ENCODE peak calls at places on chromosomes 13 and 19, in seven cellular contexts. One of them, this sample, is unnamed. For H3K27me3, H3K36me3 and H3K9me3, the result is how much of the 10 kb centered on the place peaks cover.

GRCh38 chr19:48330012-48330681 is 4.8 kb downstream of the EMP3 start:
- DNase-seq in Karpas-422: peak
- DNase-seq in tibial nerve: peak
- DNase-seq in aorta: peak
- DNase-seq in Peyer's patch: peak
- DNase-seq in esophagus squamous epithelium: peak
- DNase-seq in pancreas: peak
- DNase-seq in this sample: peak

GRCh38 chr19:33905937-33906577 is 109.4 kb downstream of the KCTD15 start:
- DNase-seq in Karpas-422: no peak
- DNase-seq in tibial nerve: peak
- DNase-seq in aorta: peak
- DNase-seq in Peyer's patch: no peak
- DNase-seq in esophagus squamous epithelium: no peak
- DNase-seq in pancreas: peak
- DNase-seq in this sample: no peak

GRCh38 chr13:40776681-40777165 is 5.7 kb upstream of the MRPS31 start:
- DNase-seq in Karpas-422: peak
- DNase-seq in tibial nerve: no peak
- DNase-seq in aorta: no peak
- DNase-seq in Peyer's patch: peak
- DNase-seq in esophagus squamous epithelium: peak
- DNase-seq in pancreas: no peak
- DNase-seq in this sample: peak

GRCh38 chr13:113848020-113848419 is 15.9 kb downstream of the GAS6 start:
- DNase-seq in Karpas-422: no peak
- DNase-seq in tibial nerve: no peak
- DNase-seq in aorta: peak
- DNase-seq in Peyer's patch: no peak
- DNase-seq in esophagus squamous epithelium: no peak
- DNase-seq in pancreas: no peak
- DNase-seq in this sample: no peak

GRCh38 chr13:78881746-78882145 is 222.8 kb upstream of the OBI1 start:
- DNase-seq in Karpas-422: no peak
- DNase-seq in tibial nerve: no peak
- DNase-seq in aorta: no peak
- DNase-seq in Peyer's patch: no peak
- DNase-seq in esophagus squamous epithelium: no peak
- DNase-seq in pancreas: no peak
- DNase-seq in this sample: no peak

GRCh38 chr13:34416833-34417425 is 525.1 kb upstream of the NBEA start:
- DNase-seq in Karpas-422: no peak
- DNase-seq in tibial nerve: no peak
- DNase-seq in aorta: peak
- DNase-seq in Peyer's patch: no peak
- DNase-seq in esophagus squamous epithelium: no peak
- DNase-seq in pancreas: no peak
- DNase-seq in this sample: no peak

GRCh38 chr19:40691421-40692211 is 1.2 kb upstream of the NUMBL start:
- DNase-seq in Karpas-422: peak
- DNase-seq in tibial nerve: no peak
- DNase-seq in aorta: no peak
- DNase-seq in Peyer's patch: peak
- DNase-seq in esophagus squamous epithelium: no peak
- DNase-seq in pancreas: no peak
- DNase-seq in this sample: no peak

GRCh38 chr19:38650911-38651584 is 3.6 kb downstream of the ACTN4 start:
- DNase-seq in Karpas-422: no peak
- DNase-seq in tibial nerve: no peak
- DNase-seq in aorta: no peak
- DNase-seq in Peyer's patch: no peak
- DNase-seq in esophagus squamous epithelium: no peak
- DNase-seq in pancreas: no peak
- DNase-seq in this sample: no peak

GRCh38 chr19:41175825-41176734 is 16.9 kb upstream of the CYP2S1 start:
- DNase-seq in Karpas-422: no peak
- DNase-seq in tibial nerve: peak
- DNase-seq in aorta: no peak
- DNase-seq in Peyer's patch: peak
- DNase-seq in esophagus squamous epithelium: no peak
- DNase-seq in pancreas: no peak
- DNase-seq in this sample: peak

GRCh38 chr19:13079542-13079986 is 23.1 kb downstream of the LYL1 start:
- DNase-seq in Karpas-422: no peak
- DNase-seq in tibial nerve: no peak
- DNase-seq in aorta: no peak
- DNase-seq in Peyer's patch: no peak
- DNase-seq in esophagus squamous epithelium: no peak
- DNase-seq in pancreas: no peak
- DNase-seq in this sample: no peak

GRCh38 chr13:33351324-33351723 is 65.8 kb upstream of the STARD13 start:
- DNase-seq in Karpas-422: no peak
- DNase-seq in tibial nerve: no peak
- DNase-seq in aorta: no peak
- DNase-seq in Peyer's patch: no peak
- DNase-seq in esophagus squamous epithelium: no peak
- DNase-seq in pancreas: no peak
- DNase-seq in this sample: no peak

GRCh38 chr13:22740264-22740663 is 440.5 kb upstream of the SGCG start:
- DNase-seq in Karpas-422: peak
- DNase-seq in tibial nerve: no peak
- DNase-seq in aorta: no peak
- DNase-seq in Peyer's patch: no peak
- DNase-seq in esophagus squamous epithelium: no peak
- DNase-seq in pancreas: no peak
- DNase-seq in this sample: no peak

GRCh38 chr19:28020631-28021315 is 1192.2 kb downstream of the UQCRFS1 start:
- DNase-seq in Karpas-422: no peak
- DNase-seq in tibial nerve: no peak
- DNase-seq in aorta: no peak
- DNase-seq in Peyer's patch: no peak
- DNase-seq in esophagus squamous epithelium: no peak
- DNase-seq in pancreas: no peak
- DNase-seq in this sample: no peak

GRCh38 chr19:35755160-35755549 is 1.7 kb downstream of the HSPB6 start:
- DNase-seq in Karpas-422: no peak
- DNase-seq in tibial nerve: no peak
- DNase-seq in aorta: no peak
- DNase-seq in Peyer's patch: no peak
- DNase-seq in esophagus squamous epithelium: no peak
- DNase-seq in pancreas: no peak
- DNase-seq in this sample: no peak

GRCh38 chr13:85771856-85772255 is 27.4 kb downstream of the SLITRK6 start:
- DNase-seq in Karpas-422: no peak
- DNase-seq in tibial nerve: no peak
- DNase-seq in aorta: no peak
- DNase-seq in Peyer's patch: no peak
- DNase-seq in esophagus squamous epithelium: no peak
- DNase-seq in pancreas: no peak
- DNase-seq in this sample: no peak

GRCh38 chr13:41137241-41137640 is 4.6 kb upstream of the KBTBD6 start:
- DNase-seq in Karpas-422: no peak
- DNase-seq in tibial nerve: no peak
- DNase-seq in aorta: no peak
- DNase-seq in Peyer's patch: no peak
- DNase-seq in esophagus squamous epithelium: no peak
- DNase-seq in pancreas: no peak
- DNase-seq in this sample: no peak

GRCh38 chr19:33750587-33751385 is 45.9 kb upstream of the KCTD15 start:
- DNase-seq in Karpas-422: no peak
- DNase-seq in tibial nerve: no peak
- DNase-seq in aorta: peak
- DNase-seq in Peyer's patch: no peak
- DNase-seq in esophagus squamous epithelium: no peak
- DNase-seq in pancreas: no peak
- DNase-seq in this sample: no peak

GRCh38 chr13:106859505-106859904 is 291.6 kb upstream of the ARGLU1 start:
- DNase-seq in Karpas-422: no peak
- DNase-seq in tibial nerve: no peak
- DNase-seq in aorta: no peak
- DNase-seq in Peyer's patch: no peak
- DNase-seq in esophagus squamous epithelium: no peak
- DNase-seq in pancreas: no peak
- DNase-seq in this sample: no peak

DNA sequence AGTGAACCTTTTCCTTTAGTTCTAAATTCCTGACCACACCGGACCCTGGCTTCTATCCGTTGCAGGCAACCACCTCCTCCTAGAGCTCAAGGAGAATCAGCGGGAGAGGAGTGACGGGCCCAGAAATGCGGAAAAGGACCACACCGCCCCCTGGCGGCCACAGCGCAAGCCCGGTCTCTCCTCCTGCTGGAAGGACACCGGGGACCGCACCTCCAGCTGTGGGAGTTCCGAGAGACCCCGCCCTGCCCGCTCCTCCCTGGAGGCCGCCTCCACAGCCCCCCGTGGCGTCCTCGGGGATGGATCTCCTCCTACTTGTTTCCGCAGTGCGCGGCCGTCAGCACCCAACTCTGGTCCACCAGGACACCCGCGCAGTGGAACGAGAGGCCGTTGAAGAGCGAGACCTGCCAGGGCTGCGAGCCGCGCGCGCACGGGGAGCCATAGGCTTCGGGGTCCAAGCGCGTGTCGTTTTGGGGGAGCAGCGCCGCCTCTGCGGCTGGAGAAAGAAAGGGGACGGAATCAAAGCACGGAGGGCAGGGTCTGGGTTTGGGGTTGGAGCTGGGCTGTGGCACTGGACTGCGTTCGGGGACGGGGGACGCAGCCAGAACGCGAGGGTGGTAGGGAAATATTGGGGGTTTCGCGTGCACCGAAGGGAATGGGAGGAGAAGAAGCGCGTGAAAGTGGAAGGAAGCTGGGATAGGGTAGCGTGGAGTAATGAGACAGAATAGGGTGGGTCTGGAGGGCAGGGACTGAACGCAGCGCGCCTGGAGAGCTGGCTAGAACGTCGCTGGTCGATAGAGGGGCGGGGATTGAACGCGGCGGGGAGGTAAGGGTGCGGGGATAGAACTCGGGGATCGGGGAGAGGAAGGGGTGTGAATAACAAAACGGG is 2.5 kb downstream of the KLK10 start:
- DNase-seq in Karpas-422: no peak
- DNase-seq in tibial nerve: peak
- DNase-seq in aorta: no peak
- DNase-seq in Peyer's patch: no peak
- DNase-seq in esophagus squamous epithelium: no peak
- DNase-seq in pancreas: peak
- DNase-seq in this sample: peak
- H3K27me3 ChIP-seq in Karpas-422: under half
- H3K27me3 ChIP-seq in tibial nerve: under half
- H3K27me3 ChIP-seq in aorta: under half
- H3K27me3 ChIP-seq in Peyer's patch: under half
- H3K27me3 ChIP-seq in esophagus squamous epithelium: under half
- H3K27me3 ChIP-seq in pancreas: under half
- H3K27me3 ChIP-seq in this sample: under half

GRCh38 chr19:11225172-11225571 is 14.2 kb upstream of the ANGPTL8 start:
- DNase-seq in Karpas-422: no peak
- DNase-seq in tibial nerve: no peak
- DNase-seq in aorta: no peak
- DNase-seq in Peyer's patch: no peak
- DNase-seq in esophagus squamous epithelium: no peak
- DNase-seq in pancreas: no peak
- DNase-seq in this sample: no peak

GRCh38 chr19:11224429-11224828 is 15.0 kb upstream of the ANGPTL8 start:
- DNase-seq in Karpas-422: no peak
- DNase-seq in tibial nerve: no peak
- DNase-seq in aorta: no peak
- DNase-seq in Peyer's patch: no peak
- DNase-seq in esophagus squamous epithelium: no peak
- DNase-seq in pancreas: no peak
- DNase-seq in this sample: no peak

GRCh38 chr19:11225815-11226214 is 13.6 kb upstream of the ANGPTL8 start:
- DNase-seq in Karpas-422: no peak
- DNase-seq in tibial nerve: no peak
- DNase-seq in aorta: no peak
- DNase-seq in Peyer's patch: no peak
- DNase-seq in esophagus squamous epithelium: no peak
- DNase-seq in pancreas: no peak
- DNase-seq in this sample: no peak

GRCh38 chr19:11227201-11227886 is 12.1 kb upstream of the ANGPTL8 start:
- DNase-seq in Karpas-422: peak
- DNase-seq in tibial nerve: no peak
- DNase-seq in aorta: no peak
- DNase-seq in Peyer's patch: no peak
- DNase-seq in esophagus squamous epithelium: no peak
- DNase-seq in pancreas: no peak
- DNase-seq in this sample: no peak

DNA sequence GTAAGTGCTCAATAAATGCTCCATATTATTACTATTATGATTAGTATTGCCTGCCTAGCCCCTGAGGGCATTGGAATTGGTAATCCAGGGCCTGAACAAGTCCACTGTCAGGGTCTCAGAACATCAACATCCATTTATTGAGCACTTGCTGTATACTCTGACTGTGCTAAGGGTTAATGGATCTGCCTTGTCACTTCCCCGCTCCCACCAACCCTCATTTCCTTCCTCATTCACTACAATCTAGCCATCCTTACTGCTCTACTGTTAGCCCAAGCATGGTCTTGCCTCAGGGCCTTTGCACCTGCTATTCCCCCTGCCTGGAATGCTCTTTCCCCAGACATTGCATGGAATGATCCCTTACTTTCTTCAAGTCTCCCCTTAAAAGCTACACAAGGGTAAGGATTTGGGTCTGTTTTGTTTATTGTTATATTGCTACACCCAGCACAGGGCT is 12.7 kb upstream of the ANGPTL8 start:
- DNase-seq in Karpas-422: no peak
- DNase-seq in tibial nerve: no peak
- DNase-seq in aorta: no peak
- DNase-seq in Peyer's patch: no peak
- DNase-seq in esophagus squamous epithelium: no peak
- DNase-seq in pancreas: no peak
- DNase-seq in this sample: no peak
- H3K36me3 ChIP-seq in Karpas-422: under half
- H3K36me3 ChIP-seq in tibial nerve: under half
- H3K36me3 ChIP-seq in aorta: under half
- H3K36me3 ChIP-seq in Peyer's patch: under half
- H3K36me3 ChIP-seq in esophagus squamous epithelium: half or more
- H3K36me3 ChIP-seq in pancreas: under half
- H3K36me3 ChIP-seq in this sample: under half

DNA sequence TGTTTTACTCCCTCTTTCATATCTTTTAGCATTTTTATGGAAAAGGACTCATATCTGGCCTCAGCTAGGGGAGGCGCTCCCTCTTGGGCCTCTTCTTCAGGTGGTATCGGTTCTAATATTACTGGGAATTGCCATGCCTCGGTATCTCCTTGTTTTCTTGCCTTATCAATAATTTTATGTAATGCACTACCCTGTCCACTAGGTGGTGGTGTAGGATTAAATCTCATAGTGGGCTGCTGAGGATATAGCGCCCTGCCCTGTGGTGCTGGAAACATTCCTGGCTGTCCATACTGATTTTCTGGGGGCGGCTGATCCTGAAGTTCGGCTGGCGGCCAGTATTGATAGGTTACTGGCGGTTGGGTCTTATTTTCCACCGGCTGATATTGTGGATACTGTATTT is 35.8 kb downstream of the ZNF420 start:
- DNase-seq in Karpas-422: no peak
- DNase-seq in tibial nerve: no peak
- DNase-seq in aorta: no peak
- DNase-seq in Peyer's patch: no peak
- DNase-seq in esophagus squamous epithelium: no peak
- DNase-seq in pancreas: no peak
- DNase-seq in this sample: no peak
- H3K9me3 ChIP-seq in Karpas-422: under half
- H3K9me3 ChIP-seq in tibial nerve: under half
- H3K9me3 ChIP-seq in aorta: under half
- H3K9me3 ChIP-seq in Peyer's patch: under half
- H3K9me3 ChIP-seq in esophagus squamous epithelium: half or more
- H3K9me3 ChIP-seq in pancreas: under half
- H3K9me3 ChIP-seq in this sample: under half

GRCh38 chr13:112066624-112067004 is 335 bp upstream of the SOX1 start:
- DNase-seq in Karpas-422: no peak
- DNase-seq in tibial nerve: no peak
- DNase-seq in aorta: peak
- DNase-seq in Peyer's patch: no peak
- DNase-seq in esophagus squamous epithelium: no peak
- DNase-seq in pancreas: peak
- DNase-seq in this sample: peak
- H3K27me3 ChIP-seq in Karpas-422: under half
- H3K27me3 ChIP-seq in tibial nerve: under half
- H3K27me3 ChIP-seq in aorta: under half
- H3K27me3 ChIP-seq in Peyer's patch: under half
- H3K27me3 ChIP-seq in esophagus squamous epithelium: under half
- H3K27me3 ChIP-seq in pancreas: under half
- H3K27me3 ChIP-seq in this sample: under half

This sample was measured in CD4-positive, alpha-beta memory T cell.